ENCODE peak calls at places on chromosomes 5 and 9, in six cellular contexts. M is brain microvascular endothelial cell, Z is body of pancreas, V is stomach, U is prostate gland, F is psoas muscle. H is an unnamed sample. For H3K36me3, the result is how much of the 10 kb centered on the place peaks cover.

GRCh38 chr9:37342895-37343294 is 79.6 kb upstream of the GRHPR start:
- DNase-seq in M (no peak), Z (no peak), V (no peak), U (no peak), F (no peak), H (no peak)

GRCh38 chr5:40680741-40681350 is 1.1 kb downstream of the PTGER4 start:
- DNase-seq in M (peak), Z (peak), V (no peak), U (peak), F (peak), H (peak)

GRCh38 chr5:153619706-153620105 is 129.2 kb downstream of the GRIA1 start:
- DNase-seq in M (peak), Z (no peak), V (no peak), U (no peak), F (no peak), H (no peak)

GRCh38 chr9:122797316-122798033 is 2.4 kb upstream of the OR1K1 start:
- DNase-seq in M (no peak), Z (no peak), V (no peak), U (no peak), F (no peak), H (no peak)

GRCh38 chr5:81768960-81769452 is 18.1 kb upstream of the SSBP2 start:
- DNase-seq in M (peak), Z (no peak), V (no peak), U (no peak), F (no peak), H (no peak)

GRCh38 chr5:135036405-135036804 is 2.4 kb upstream of the PITX1 start:
- DNase-seq in M (no peak), Z (no peak), V (no peak), U (no peak), F (peak), H (no peak)

GRCh38 chr5:9765421-9765820 is 135.3 kb upstream of the TAS2R1 start:
- DNase-seq in M (peak), Z (no peak), V (no peak), U (no peak), F (no peak), H (no peak)

GRCh38 chr5:165227515-165227914 is 1722.1 kb downstream of the MAT2B start:
- DNase-seq in M (no peak), Z (peak), V (peak), U (no peak), F (no peak), H (no peak)

GRCh38 chr9:29332789-29333188 is 1759.5 kb upstream of the C9orf72 start:
- DNase-seq in M (peak), Z (no peak), V (no peak), U (no peak), F (no peak), H (no peak)

GRCh38 chr5:75611324-75612210 is at the start of gene ANKDD1B:
- DNase-seq in M (peak), Z (peak), V (peak), U (peak), F (peak), H (peak)

GRCh38 chr9:127860779-127861178 is 6.3 kb upstream of the ENG start:
- DNase-seq in M (no peak), Z (no peak), V (no peak), U (no peak), F (no peak), H (no peak)

GRCh38 chr5:2138896-2139295 is 256.2 kb upstream of the IRX4 start:
- DNase-seq in M (no peak), Z (no peak), V (no peak), U (no peak), F (no peak), H (no peak)

GRCh38 chr5:76402251-76402879 is 720 bp upstream of the IQGAP2 start:
- DNase-seq in M (no peak), Z (peak), V (peak), U (peak), F (peak), H (peak)

GRCh38 chr9:1659036-1659701 is 356.0 kb upstream of the SMARCA2 start:
- DNase-seq in M (no peak), Z (peak), V (no peak), U (no peak), F (no peak), H (no peak)

GRCh38 chr9:26310294-26310693 is 582.3 kb downstream of the CAAP1 start:
- DNase-seq in M (no peak), Z (no peak), V (no peak), U (no peak), F (no peak), H (no peak)

GRCh38 chr5:160960592-160960991 is 108.6 kb upstream of the ATP10B start:
- DNase-seq in M (no peak), Z (no peak), V (no peak), U (no peak), F (no peak), H (no peak)

GRCh38 chr5:119177226-119177625 is 106.3 kb downstream of the DMXL1 start:
- DNase-seq in M (no peak), Z (no peak), V (no peak), U (no peak), F (no peak), H (no peak)

GRCh38 chr5:143826909-143827514 is 15.1 kb downstream of the HMHB1 start:
- DNase-seq in M (no peak), Z (no peak), V (no peak), U (no peak), F (no peak), H (no peak)

GRCh38 chr5:125302577-125302976 is 556.1 kb upstream of the ZNF608 start:
- DNase-seq in M (no peak), Z (no peak), V (no peak), U (no peak), F (no peak), H (no peak)

GRCh38 chr5:181259974-181260719 is 796 bp downstream of the TRIM52 start:
- DNase-seq in M (no peak), Z (no peak), V (no peak), U (no peak), F (no peak), H (no peak)

GRCh38 chr5:152349683-152350526 is 55.2 kb downstream of the NMUR2 start:
- DNase-seq in M (peak), Z (peak), V (peak), U (no peak), F (peak), H (peak)

GRCh38 chr5:5533927-5534326 is 111.5 kb downstream of the ICE1 start:
- DNase-seq in M (no peak), Z (no peak), V (no peak), U (no peak), F (no peak), H (no peak)

GRCh38 chr5:110916373-110917049 is 155.0 kb upstream of the TSLP start:
- DNase-seq in M (peak), Z (no peak), V (no peak), U (no peak), F (no peak), H (no peak)

GRCh38 chr9:80878556-80878955 is 810.8 kb downstream of the TLE1 start:
- DNase-seq in M (peak), Z (no peak), V (no peak), U (no peak), F (no peak), H (no peak)

GRCh38 chr5:93519737-93520136 is 61.3 kb downstream of the NR2F1-AS1 start:
- DNase-seq in M (no peak), Z (no peak), V (no peak), U (no peak), F (no peak), H (no peak)

GRCh38 chr5:7094626-7095025 is 301.3 kb upstream of the ADCY2 start:
- DNase-seq in M (no peak), Z (peak), V (no peak), U (no peak), F (no peak), H (no peak)

GRCh38 chr9:37464426-37465248 is 613 bp downstream of the ZBTB5 start:
- DNase-seq in M (peak), Z (peak), V (peak), U (peak), F (peak), H (peak)

GRCh38 chr5:169013208-169013728 is 287.7 kb downstream of the SLIT3 start:
- DNase-seq in M (no peak), Z (no peak), V (no peak), U (no peak), F (no peak), H (no peak)

GRCh38 chr5:65916636-65917035 is 9.7 kb upstream of the ERBIN start:
- DNase-seq in M (no peak), Z (no peak), V (no peak), U (no peak), F (no peak), H (no peak)

DNA sequence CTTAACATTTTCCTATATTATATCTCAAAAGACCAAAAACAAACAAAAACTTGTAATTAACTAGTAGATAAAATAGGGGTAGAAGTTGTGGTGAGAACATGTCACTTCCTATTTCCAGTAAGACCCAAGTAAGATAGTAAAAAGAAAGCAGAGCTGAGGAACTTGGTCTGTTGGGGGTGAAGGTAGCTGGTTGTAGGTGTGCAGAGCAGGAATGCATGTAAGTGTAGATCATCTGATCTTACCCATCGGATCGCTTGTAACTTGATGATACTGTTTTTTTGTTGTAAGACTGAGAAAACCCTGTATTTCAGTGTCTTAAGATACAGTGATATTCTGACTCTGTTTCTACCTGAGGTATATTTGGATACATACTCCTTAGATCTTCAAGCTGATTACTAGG is 5.7 kb downstream of the SRP19 start:
- DNase-seq in M (no peak), Z (no peak), V (no peak), U (no peak), F (no peak), H (no peak)
- H3K36me3 ChIP-seq in M (half or more), Z (under half), V (half or more), U (under half), F (half or more), H (under half)

GRCh38 chr5:142320851-142321560 is 3.8 kb downstream of the SPRY4 start:
- DNase-seq in M (no peak), Z (no peak), V (no peak), U (no peak), F (no peak), H (no peak)
- H3K36me3 ChIP-seq in M (under half), Z (under half), V (under half), U (under half), F (under half), H (under half)

DNA sequence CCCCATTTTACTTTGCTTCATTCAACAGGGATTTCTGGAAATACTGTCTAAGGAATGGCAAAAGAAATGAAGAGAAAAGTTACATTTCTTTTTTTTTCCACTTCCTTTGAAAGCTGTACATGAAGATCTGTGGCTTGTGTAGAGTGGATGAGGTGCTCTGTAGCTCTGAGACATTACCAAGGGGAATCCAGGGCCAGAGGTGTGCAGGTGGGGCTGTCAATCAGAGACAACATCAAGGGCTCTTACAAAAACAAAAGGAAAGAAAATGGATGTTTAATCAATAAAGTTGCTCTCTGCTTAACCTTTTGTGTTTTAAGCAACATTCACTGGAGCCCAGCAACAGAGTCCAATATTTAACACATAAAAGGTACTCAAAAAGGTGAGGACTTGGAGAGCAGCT is 391.1 kb downstream of the TMEM38B start:
- DNase-seq in M (no peak), Z (no peak), V (no peak), U (no peak), F (no peak), H (no peak)
- H3K36me3 ChIP-seq in M (under half), Z (under half), V (under half), U (under half), F (under half), H (under half)

GRCh38 chr9:18682907-18683306 is 209.0 kb downstream of the ADAMTSL1 start:
- DNase-seq in M (no peak), Z (no peak), V (no peak), U (no peak), F (no peak), H (no peak)

GRCh38 chr9:18675973-18676372 is 202.0 kb downstream of the ADAMTSL1 start:
- DNase-seq in M (no peak), Z (no peak), V (no peak), U (no peak), F (no peak), H (no peak)

GRCh38 chr9:18676501-18676900 is 202.5 kb downstream of the ADAMTSL1 start:
- DNase-seq in M (no peak), Z (no peak), V (no peak), U (no peak), F (no peak), H (no peak)

GRCh38 chr9:18675345-18675744 is 201.4 kb downstream of the ADAMTSL1 start:
- DNase-seq in M (no peak), Z (no peak), V (no peak), U (no peak), F (no peak), H (no peak)

GRCh38 chr9:18678846-18679245 is 204.9 kb downstream of the ADAMTSL1 start:
- DNase-seq in M (no peak), Z (no peak), V (no peak), U (no peak), F (no peak), H (no peak)
- H3K36me3 ChIP-seq in M (under half), Z (under half), V (under half), U (under half), F (under half), H (under half)

GRCh38 chr5:18105449-18105848 is 471.2 kb downstream of the TAF11L14 start:
- DNase-seq in M (no peak), Z (no peak), V (no peak), U (no peak), F (no peak), H (no peak)

GRCh38 chr5:18102733-18103132 is 468.5 kb downstream of the TAF11L14 start:
- DNase-seq in M (no peak), Z (no peak), V (no peak), U (no peak), F (no peak), H (no peak)

DNA sequence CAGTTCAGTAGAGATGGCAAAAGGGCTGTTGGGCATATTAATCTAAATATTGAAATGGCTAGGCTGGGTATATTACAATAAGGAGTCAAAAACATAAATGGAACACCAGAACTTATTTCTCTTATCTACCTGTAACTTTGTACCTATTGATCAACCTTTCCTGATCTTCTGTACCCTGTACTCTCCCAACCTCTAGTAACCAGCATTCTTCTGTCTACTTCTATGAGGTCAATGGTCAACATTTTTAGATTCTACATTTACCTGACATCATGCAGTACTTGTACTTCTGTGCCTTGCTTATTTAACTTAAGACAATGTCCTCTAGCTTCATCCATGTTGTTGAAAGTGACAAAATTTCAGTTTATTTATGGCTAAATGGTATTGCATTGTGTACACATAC is 467.3 kb downstream of the TAF11L14 start:
- DNase-seq in M (no peak), Z (no peak), V (no peak), U (no peak), F (no peak), H (no peak)
- H3K36me3 ChIP-seq in M (under half), Z (under half), V (under half), U (under half), F (under half), H (under half)

GRCh38 chr9:13397661-13398060 is 118.2 kb upstream of the MPDZ start:
- DNase-seq in M (no peak), Z (no peak), V (no peak), U (no peak), F (no peak), H (no peak)

GRCh38 chr9:13397220-13397619 is 117.7 kb upstream of the MPDZ start:
- DNase-seq in M (no peak), Z (no peak), V (no peak), U (no peak), F (no peak), H (no peak)

GRCh38 chr9:13396418-13396817 is 116.9 kb upstream of the MPDZ start:
- DNase-seq in M (no peak), Z (no peak), V (no peak), U (no peak), F (no peak), H (no peak)

GRCh38 chr9:13395086-13395485 is 115.6 kb upstream of the MPDZ start:
- DNase-seq in M (no peak), Z (no peak), V (no peak), U (no peak), F (no peak), H (no peak)
- H3K36me3 ChIP-seq in M (under half), Z (under half), V (under half), U (under half), F (under half), H (under half)

DNA sequence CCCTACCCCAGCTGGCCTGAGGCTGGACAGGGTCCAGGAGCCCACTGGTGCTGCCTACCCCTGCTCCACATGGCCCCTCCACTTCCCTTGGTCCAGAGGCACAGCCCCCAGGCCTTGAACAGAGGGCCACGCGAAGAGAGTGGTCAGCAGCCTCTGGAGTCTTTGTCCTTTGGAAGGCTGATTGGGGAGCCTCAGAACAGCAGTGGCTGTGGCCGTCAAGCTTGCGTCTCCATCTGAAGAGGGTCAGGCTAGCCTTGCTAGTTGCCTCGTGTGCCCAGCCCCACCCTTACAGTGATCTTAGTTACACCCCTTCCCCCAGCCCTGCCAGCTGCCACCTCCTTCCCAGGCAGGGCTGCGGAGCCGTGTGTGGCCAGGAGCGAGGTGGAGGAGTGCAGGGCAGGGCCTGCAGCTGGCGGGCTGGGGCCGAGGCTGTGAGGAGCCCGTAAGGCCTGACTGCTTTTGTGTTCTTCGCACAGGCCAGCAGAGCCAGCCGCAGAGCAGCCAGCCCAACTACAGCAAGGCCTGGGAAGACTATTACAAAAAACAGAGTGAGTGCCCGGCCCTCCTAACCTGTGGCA is 30.1 kb upstream of the PRDM12 start:
- DNase-seq in M (no peak), Z (no peak), V (no peak), U (no peak), F (peak), H (no peak)
- H3K36me3 ChIP-seq in M (half or more), Z (under half), V (half or more), U (under half), F (half or more), H (half or more)

DNA sequence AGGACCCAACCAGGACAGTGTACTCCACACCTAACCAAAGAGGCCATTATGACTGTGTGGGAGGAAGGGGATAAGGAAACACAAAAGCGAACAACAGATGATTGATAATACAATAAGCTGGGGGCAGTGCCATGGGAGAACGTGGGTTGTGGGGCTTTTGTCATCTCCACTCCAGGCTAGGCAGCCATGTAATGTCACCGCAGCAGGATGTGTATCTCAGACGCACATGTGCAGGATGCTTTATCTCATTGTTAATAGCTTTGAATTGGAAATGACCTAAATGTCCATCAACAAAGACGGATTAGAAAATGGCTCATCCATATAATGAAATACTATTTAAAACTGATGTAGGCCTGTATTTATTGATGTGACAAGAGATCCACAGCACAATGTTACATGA is 51.0 kb downstream of the EPB41L4B start:
- DNase-seq in M (no peak), Z (no peak), V (no peak), U (no peak), F (no peak), H (no peak)
- H3K36me3 ChIP-seq in M (under half), Z (under half), V (under half), U (under half), F (under half), H (under half)

DNA sequence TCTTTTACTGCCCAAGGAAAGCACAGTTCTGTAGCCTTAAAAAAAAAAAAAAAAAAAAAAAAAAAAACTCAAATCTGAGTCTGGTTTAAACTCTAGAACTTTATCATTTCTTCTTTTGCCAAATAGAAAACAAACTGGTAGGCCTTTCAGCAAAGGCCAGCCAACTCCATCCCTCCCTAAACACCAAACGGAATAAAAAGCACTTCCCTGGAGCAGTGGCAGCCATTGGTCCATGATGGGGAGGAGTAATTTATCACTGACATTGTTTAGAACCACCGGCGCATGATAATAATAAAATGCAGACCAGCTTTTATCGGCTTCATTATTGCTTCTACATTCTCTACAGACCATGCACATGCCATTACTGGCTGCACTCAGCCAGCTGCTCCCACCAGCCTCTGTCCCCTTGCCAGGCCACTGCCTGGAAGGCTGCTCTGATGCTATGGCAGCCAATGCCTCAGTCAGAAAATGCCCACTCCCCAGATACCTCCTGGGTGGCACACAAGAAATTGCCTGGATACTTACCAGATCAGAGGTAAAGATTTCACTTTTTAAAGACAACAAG is 45.9 kb downstream of the ABCA1 start:
- DNase-seq in M (no peak), Z (no peak), V (no peak), U (no peak), F (no peak), H (no peak)
- H3K36me3 ChIP-seq in M (half or more), Z (under half), V (half or more), U (under half), F (half or more), H (under half)

GRCh38 chr5:112784726-112785125 is 47.0 kb downstream of the APC start:
- DNase-seq in M (no peak), Z (no peak), V (no peak), U (no peak), F (no peak), H (no peak)
- H3K36me3 ChIP-seq in M (under half), Z (under half), V (under half), U (under half), F (under half), H (under half)

H was measured in thyroid gland.